ENCODE peak calls at places on chromosomes 6 and 20, in five cellular contexts. M is esophagus squamous epithelium, C is left ventricle myocardium inferior, J is right cardiac atrium, E is tibial artery. N is an unnamed sample.

GRCh38 chr6:81753709-81754678 is 1.5 kb upstream of the TENT5A start:
- DNase-seq in M (peak; percentile 19), C (peak; percentile 89), J (peak; percentile 95), E (peak; percentile 94), N (no peak)

GRCh38 chr6:3526962-3527796 is 70.3 kb upstream of the SLC22A23 start:
- DNase-seq in M (no peak), C (no peak), J (no peak), E (no peak), N (no peak)

GRCh38 chr6:2061880-2062279 is 183.5 kb downstream of the GMDS start:
- DNase-seq in M (no peak), C (no peak), J (no peak), E (no peak), N (no peak)

GRCh38 chr20:12788936-12789335 is 219.8 kb upstream of the SPTLC3 start:
- DNase-seq in M (no peak), C (no peak), J (no peak), E (no peak), N (no peak)

GRCh38 chr20:52010541-52010940 is 181.0 kb downstream of the ZFP64 start:
- DNase-seq in M (no peak), C (no peak), J (no peak), E (no peak), N (no peak)

GRCh38 chr6:28585335-28585734 is 59.7 kb downstream of the GPX5 start:
- DNase-seq in M (no peak), C (no peak), J (no peak), E (no peak), N (no peak)

GRCh38 chr6:106858653-106859092 is 115.9 kb downstream of the CD24 start:
- DNase-seq in M (no peak), C (no peak), J (no peak), E (no peak), N (no peak)

GRCh38 chr6:146968041-146968760 is 236.0 kb upstream of the STXBP5 start:
- DNase-seq in M (no peak), C (no peak), J (no peak), E (no peak), N (no peak)

GRCh38 chr6:22754111-22754510 is 184.7 kb downstream of the HDGFL1 start:
- DNase-seq in M (no peak), C (no peak), J (no peak), E (no peak), N (no peak)

GRCh38 chr20:24935786-24936525 is 13.1 kb upstream of the CST7 start:
- DNase-seq in M (no peak), C (no peak), J (no peak), E (no peak), N (no peak)

GRCh38 chr20:50727792-50728485 is 3.4 kb upstream of the PARD6B start:
- DNase-seq in M (no peak), C (no peak), J (no peak), E (peak; percentile 33), N (no peak)

GRCh38 chr6:25168637-25169036 is 110.5 kb upstream of the CARMIL1 start:
- DNase-seq in M (no peak), C (no peak), J (no peak), E (no peak), N (no peak)

GRCh38 chr6:26199057-26199772 is 112.0 kb downstream of the HFE start:
- DNase-seq in M (no peak), C (peak; percentile 58), J (peak; percentile 86), E (peak; percentile 86), N (no peak)

GRCh38 chr20:62963614-62964397 is 11.3 kb downstream of the SLC17A9 start:
- DNase-seq in M (no peak), C (no peak), J (peak; percentile 13), E (no peak), N (no peak)

GRCh38 chr6:14732845-14733757 is 512.8 kb upstream of the JARID2 start:
- DNase-seq in M (no peak), C (no peak), J (no peak), E (no peak), N (no peak)

GRCh38 chr6:11423667-11424066 is 113.9 kb upstream of the TMEM170B start:
- DNase-seq in M (no peak), C (no peak), J (no peak), E (no peak), N (no peak)

GRCh38 chr20:1029980-1030379 is 27.9 kb upstream of the RSPO4 start:
- DNase-seq in M (no peak), C (no peak), J (no peak), E (no peak), N (no peak)

GRCh38 chr20:59788196-59788735 is 145.2 kb downstream of the SYCP2 start:
- DNase-seq in M (no peak), C (no peak), J (no peak), E (peak; percentile 35), N (no peak)

GRCh38 chr6:150408842-150409241 is 40.0 kb downstream of the IYD start:
- DNase-seq in M (no peak), C (no peak), J (no peak), E (no peak), N (no peak)

GRCh38 chr6:132153221-132153896 is 202.2 kb upstream of the CCN2 start:
- DNase-seq in M (no peak), C (no peak), J (no peak), E (no peak), N (no peak)

GRCh38 chr20:44799691-44800090 is 10.7 kb downstream of the RIMS4 start:
- DNase-seq in M (no peak), C (no peak), J (no peak), E (no peak), N (no peak)

GRCh38 chr6:23851551-23851950 is 274.5 kb upstream of the NRSN1 start:
- DNase-seq in M (no peak), C (no peak), J (no peak), E (no peak), N (no peak)

GRCh38 chr6:170490259-170490658 is 62.8 kb downstream of the PSMB1 start:
- DNase-seq in M (no peak), C (no peak), J (no peak), E (no peak), N (no peak)

GRCh38 chr6:44898296-44898930 is 429.7 kb upstream of the RUNX2 start:
- DNase-seq in M (no peak), C (no peak), J (no peak), E (no peak), N (no peak)

GRCh38 chr6:8492536-8493125 is 57.3 kb upstream of the SLC35B3 start:
- DNase-seq in M (no peak), C (no peak), J (no peak), E (no peak), N (no peak)

DNA sequence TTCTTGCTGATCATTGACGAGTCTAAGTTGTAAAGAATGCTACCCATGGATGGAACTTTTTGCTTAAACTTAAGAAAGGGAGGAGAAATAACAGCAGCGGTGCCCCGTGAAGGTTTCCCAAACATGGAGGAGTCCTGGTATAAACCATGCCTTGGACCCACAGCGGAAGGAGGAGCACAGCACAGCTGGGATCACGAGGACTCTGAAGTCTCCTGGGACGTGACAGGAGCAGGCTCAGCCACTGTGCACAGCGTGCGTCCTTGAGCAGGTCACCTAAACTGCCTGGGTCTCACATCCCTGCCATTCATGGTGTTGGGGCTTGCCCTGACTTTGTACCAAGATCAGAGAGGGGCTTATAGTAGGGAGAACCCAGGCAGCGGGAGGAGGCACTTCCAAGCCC is 56.1 kb upstream of the UNC93A start:
- DNase-seq in M (no peak), C (no peak), J (no peak), E (no peak), N (no peak)
- H3K4me1 ChIP-seq in M (no peaks in the 10 kb centered on the region), C (no peaks in the 10 kb centered on the region), J (no peaks in the 10 kb centered on the region), E (no peaks in the 10 kb centered on the region), N (peaks cover 12% of the 10 kb centered on the region)

DNA sequence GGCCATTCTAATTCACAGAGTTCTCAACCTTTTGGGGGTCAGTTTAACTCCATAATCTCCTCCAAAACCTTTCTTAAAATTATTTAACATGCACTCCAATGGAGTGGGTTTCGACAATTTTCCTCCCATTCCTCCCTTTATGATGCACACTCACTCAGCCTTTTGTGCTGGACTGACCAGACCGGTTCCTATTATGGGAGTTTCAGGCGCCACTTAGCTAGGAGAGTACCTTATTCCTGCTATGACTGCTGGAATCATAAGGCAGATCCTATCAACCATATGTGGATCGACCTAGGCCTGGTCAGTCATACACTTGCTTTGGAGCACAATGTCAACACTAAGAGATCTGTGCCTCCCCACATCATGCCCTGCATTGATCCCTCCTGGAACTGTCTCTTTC is 63.9 kb upstream of the MOCS1 start:
- DNase-seq in M (no peak), C (no peak), J (no peak), E (no peak), N (no peak)
- H3K9me3 ChIP-seq in M (peaks cover 30% of the 10 kb centered on the region), C (peaks cover 42% of the 10 kb centered on the region), J (no peaks in the 10 kb centered on the region), E (no peaks in the 10 kb centered on the region), N (peaks cover 2% of the 10 kb centered on the region)

DNA sequence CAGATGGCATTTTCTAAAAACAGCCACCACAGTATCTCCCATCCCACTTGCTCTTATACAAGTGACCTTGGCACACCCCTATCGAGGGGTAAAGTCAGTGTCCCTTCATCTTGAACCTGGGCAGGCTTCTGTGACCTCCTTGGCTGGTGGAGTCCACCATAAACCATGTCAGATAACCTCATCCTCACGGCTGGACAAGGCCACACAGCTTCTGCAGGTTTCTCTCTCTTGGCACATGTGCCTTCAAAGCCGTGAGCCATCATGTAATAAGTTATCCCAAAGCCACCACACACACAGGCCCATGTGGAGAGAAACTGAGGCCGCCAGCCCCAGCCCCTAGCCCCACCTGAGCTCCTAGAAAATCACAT is 105.4 kb downstream of the SNX5 start:
- DNase-seq in M (no peak), C (no peak), J (no peak), E (no peak), N (no peak)
- H3K4me1 ChIP-seq in M (peaks cover 21% of the 10 kb centered on the region), C (peaks cover 30% of the 10 kb centered on the region), J (peaks cover 7% of the 10 kb centered on the region), E (peaks cover 16% of the 10 kb centered on the region), N (peaks cover 11% of the 10 kb centered on the region)

DNA sequence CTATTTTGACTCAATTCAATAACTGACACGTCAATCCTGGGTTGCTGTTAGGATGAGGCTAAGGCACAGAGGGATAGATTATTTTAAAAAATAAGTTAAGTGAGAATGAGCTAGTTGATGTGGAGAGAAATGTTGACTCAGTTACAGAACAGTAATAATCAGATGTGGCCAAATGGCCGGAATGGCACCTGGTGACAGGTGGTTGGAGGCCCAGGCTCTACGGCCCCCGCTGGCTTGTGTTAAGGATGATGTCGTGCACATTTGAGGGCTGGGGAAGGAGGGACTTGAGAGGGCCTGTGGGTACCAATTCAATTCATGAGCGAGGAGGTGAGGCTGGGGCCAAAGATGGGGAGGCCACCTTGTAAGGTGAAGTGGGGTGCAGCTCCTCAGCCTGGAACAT is 31.7 kb downstream of the APCDD1L start:
- DNase-seq in M (no peak), C (no peak), J (no peak), E (no peak), N (no peak)
- H3K9me3 ChIP-seq in M (peaks cover 22% of the 10 kb centered on the region), C (peaks cover 40% of the 10 kb centered on the region), J (peaks cover 4% of the 10 kb centered on the region), E (peaks cover 19% of the 10 kb centered on the region), N (no peaks in the 10 kb centered on the region)

N was measured in iPS DF 6.9.